ENCODE peak calls at places on chromosomes 11 and 22, in five cellular contexts. V is GM12878, Z is GM23338, I is mammary epithelial cell, A is choroid plexus epithelial cell. W is an unnamed sample.

GRCh38 chr11:65498977-65499712 is at the start of gene MALAT1:
- DNase-seq in I (peak; percentile 88), Z (peak; percentile 98), V (peak; percentile 82), A (peak; percentile 99), W (peak; percentile 98)

GRCh38 chr11:16891964-16892363 is 122.2 kb downstream of the PLEKHA7 start:
- DNase-seq in I (peak; percentile 83), V (no peak), Z (no peak), A (peak; percentile 44), W (peak; percentile 51)

GRCh38 chr22:27801616-27802388 is at the start of gene MN1:
- DNase-seq in Z (peak; percentile 86), V (no peak), I (peak; percentile 60), A (peak; percentile 54), W (peak; percentile 68)

GRCh38 chr11:106988151-106988806 is 30.0 kb downstream of the GUCY1A2 start:
- DNase-seq in I (no peak), A (peak; percentile 80), Z (no peak), V (no peak), W (peak; percentile 67)

GRCh38 chr11:35632301-35632700 is 14.0 kb downstream of the FJX1 start:
- DNase-seq in V (no peak), I (no peak), A (no peak), Z (no peak), W (peak; percentile 83)

GRCh38 chr11:118234833-118235232 is 10.0 kb upstream of the JAML start:
- DNase-seq in Z (no peak), A (no peak), I (no peak), V (no peak), W (no peak)

GRCh38 chr11:93089474-93090102 is 108.2 kb downstream of the SLC36A4 start:
- DNase-seq in V (no peak), I (peak; percentile 63), Z (peak; percentile 78), A (peak; percentile 87), W (peak; percentile 81)

GRCh38 chr11:91078221-91078620 is 855.4 kb upstream of the CHORDC1 start:
- DNase-seq in V (no peak), Z (no peak), A (no peak), I (no peak), W (no peak)

GRCh38 chr11:42239102-42239501 is 779.6 kb upstream of the LRRC4C start:
- DNase-seq in A (no peak), V (no peak), I (peak; percentile 78), Z (no peak), W (peak; percentile 66)

GRCh38 chr22:31488988-31489617 is 539 bp downstream of the EIF4ENIF1 start:
- DNase-seq in Z (peak; percentile 65), A (peak; percentile 28), V (no peak), I (peak; percentile 20), W (peak; percentile 35)

GRCh38 chr11:111694851-111695250 is 71.3 kb downstream of the PPP2R1B start:
- DNase-seq in A (peak; percentile 96), V (no peak), Z (no peak), I (no peak), W (peak; percentile 82)

GRCh38 chr22:27820896-27821866 is 19.6 kb upstream of the MN1 start:
- DNase-seq in I (peak; percentile 72), A (no peak), Z (no peak), V (no peak), W (no peak)

GRCh38 chr22:37982938-37983859 is 1.2 kb downstream of the SOX10 start:
- DNase-seq in I (no peak), A (no peak), Z (peak; percentile 87), V (no peak), W (no peak)
- TF ChIP-seq CTCF in I (no peak), A (peak; percentile 40), Z (peak; percentile 93), V (no peak), W (no peak)

DNA sequence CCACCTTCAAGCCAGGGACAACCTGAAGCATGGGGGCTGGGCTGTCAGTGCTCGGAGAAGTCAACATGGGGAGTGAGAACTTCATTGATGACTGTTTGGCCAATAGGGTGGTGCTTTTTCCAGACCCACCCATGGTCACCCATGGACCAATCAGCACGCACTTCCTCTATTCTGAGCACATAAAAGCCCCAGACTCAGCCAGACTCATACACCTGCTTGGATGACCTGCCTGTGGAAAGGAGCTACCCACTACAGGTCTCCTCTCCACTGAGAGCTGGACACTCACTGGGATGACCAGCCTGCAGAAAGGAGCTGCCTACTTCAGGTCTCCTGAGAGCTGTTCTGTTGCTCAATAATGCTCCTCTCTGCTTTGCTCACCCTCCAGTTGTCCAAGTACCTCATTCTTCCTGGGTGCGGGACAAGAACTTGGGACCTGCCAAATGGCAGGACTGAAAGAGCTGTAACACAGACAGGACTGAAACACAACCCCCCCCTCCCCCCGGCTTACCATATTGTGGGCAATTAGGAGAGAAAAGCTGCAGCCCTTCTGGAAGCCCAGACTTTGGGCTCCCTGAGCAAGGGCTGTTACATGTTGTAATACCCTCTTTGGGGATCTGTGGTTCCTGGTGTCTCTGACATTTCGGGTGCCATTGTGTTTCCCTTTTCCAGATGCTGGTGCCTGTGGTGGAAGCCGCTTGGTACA is 44.4 kb upstream of the WNT11 start:
- DNase-seq in V (no peak), I (no peak), A (no peak), Z (no peak), W (no peak)
- H3K4me3 ChIP-seq in V (no peak overlapping the region), I (no peak overlapping the region), A (no peak overlapping the region), Z (no peak overlapping the region), W (no peak overlapping the region)

DNA sequence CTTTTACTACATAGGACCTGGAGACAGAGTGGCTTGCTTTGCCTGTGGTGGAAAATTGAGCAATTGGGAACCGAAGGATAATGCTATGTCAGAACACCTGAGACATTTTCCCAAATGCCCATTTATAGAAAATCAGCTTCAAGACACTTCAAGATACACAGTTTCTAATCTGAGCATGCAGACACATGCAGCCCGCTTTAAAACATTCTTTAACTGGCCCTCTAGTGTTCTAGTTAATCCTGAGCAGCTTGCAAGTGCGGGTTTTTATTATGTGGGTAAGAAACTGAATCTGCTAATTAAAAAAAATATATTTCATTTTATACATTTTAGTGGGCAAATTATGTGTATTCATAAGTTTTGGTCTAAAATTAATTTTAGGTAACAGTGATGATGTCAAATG is 7.8 kb downstream of the BIRC3 start:
- DNase-seq in Z (no peak), V (no peak), I (no peak), A (no peak), W (no peak)
- TF ChIP-seq CTCF in Z (peak; percentile 28), V (peak; percentile 3), I (no peak), A (no peak), W (no peak)

GRCh38 chr22:39904864-39905263 is 4.0 kb downstream of the GRAP2 start:
- DNase-seq in V (no peak), I (no peak), A (no peak), Z (no peak), W (no peak)
- H3K4me3 ChIP-seq in V (peak overlapping the region; percentile 66), I (no peak overlapping the region), A (no peak overlapping the region), Z (no peak overlapping the region), W (no peak overlapping the region)

DNA sequence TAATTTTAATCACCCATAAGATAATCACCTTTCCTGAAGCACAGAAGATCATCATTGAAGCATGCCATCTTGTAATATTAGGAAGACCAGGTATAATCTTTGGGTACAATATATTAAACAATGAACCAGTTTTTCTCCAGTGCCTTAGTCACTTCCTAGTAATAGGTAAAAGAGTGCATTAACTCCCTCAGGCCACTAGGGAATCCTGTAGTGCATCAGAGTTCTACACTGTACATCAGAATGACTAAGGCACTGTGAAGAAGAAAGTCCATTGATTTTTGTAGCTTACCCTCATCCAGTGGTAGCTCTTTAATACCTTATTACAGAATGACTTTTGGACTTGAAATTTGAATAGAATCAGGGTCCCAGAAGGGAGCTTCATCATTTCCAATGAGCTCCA is 4.5 kb downstream of the C11orf87 start:
- DNase-seq in A (peak; percentile 31), V (no peak), I (peak; percentile 41), Z (peak; percentile 28), W (peak; percentile 33)
- TF ChIP-seq CTCF in A (peak; percentile 44), V (peak; percentile 4), I (peak; percentile 45), Z (peak; percentile 46), W (peak; percentile 41)

GRCh38 chr11:124398924-124399323 is at the start of gene OR8B3:
- DNase-seq in A (no peak), I (no peak), Z (no peak), V (no peak), W (no peak)

GRCh38 chr11:124405611-124406010 is 6.8 kb upstream of the OR8B3 start:
- DNase-seq in I (no peak), A (peak; percentile 4), Z (no peak), V (no peak), W (peak; percentile 24)

DNA sequence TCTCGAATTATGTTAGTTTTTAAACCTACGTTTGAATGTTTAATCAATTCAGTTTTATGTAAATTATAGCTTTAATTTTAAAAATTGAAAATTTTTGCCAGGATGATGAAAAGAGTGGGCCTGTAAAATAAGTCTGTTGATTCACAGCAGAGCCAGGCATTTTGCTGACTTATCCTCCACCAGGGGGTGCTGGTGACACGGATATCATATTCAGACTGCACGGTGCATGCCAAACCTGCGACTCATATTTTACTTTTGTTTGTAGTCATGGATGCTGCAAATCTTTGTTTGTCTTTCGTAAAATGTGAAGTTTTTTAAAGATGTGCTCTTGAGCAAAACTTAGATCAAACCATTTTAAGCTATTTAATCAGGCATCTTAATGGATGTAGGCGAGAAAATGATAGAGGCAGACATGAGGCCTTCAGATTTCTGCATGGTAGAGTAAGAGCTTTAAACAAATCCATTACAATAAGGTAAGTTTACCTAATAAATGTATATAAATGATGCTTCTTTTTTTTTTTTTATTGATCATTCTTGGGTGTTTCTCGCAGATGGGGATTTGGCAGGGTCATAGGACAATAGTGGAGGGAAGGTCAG is 3.6 kb upstream of the OR8B3 start:
- DNase-seq in V (no peak), I (peak; percentile 64), Z (peak; percentile 84), A (peak; percentile 95), W (peak; percentile 96)
- H3K4me3 ChIP-seq in V (no peak overlapping the region), I (no peak overlapping the region), Z (no peak overlapping the region), A (no peak overlapping the region), W (no peak overlapping the region)